ENCODE peak calls at places on chromosomes 4 and X, in nine cellular contexts. R is lung; N is A549; O is upper lobe of left lung; Y is tibial nerve; T is kidney; W is spleen; Q is CD8-positive, alpha-beta T cell; I is MM.1S. Z is an unnamed sample.
A peak's percentile ranks its signal among the peaks of the same experiment; 100 is the strongest.

GRCh38 chr4:30821891-30822612 is 101.9 kb downstream of the PCDH7 start:
- DNase-seq in R (no peak), N (no peak), O (no peak), Y (no peak), T (no peak), W (no peak), Q (no peak), I (no peak), Z (no peak)

GRCh38 chrX:12002876-12003275 is 135.4 kb upstream of the FRMPD4 start:
- DNase-seq in R (no peak), N (no peak), O (no peak), Y (no peak), T (no peak), W (no peak), Q (no peak), I (no peak), Z (no peak)

GRCh38 chrX:134764202-134764785 is 106.0 kb upstream of the PLAC1 start:
- DNase-seq in R (no peak), N (peak; percentile 72), O (no peak), Y (no peak), T (no peak), W (no peak), Q (no peak), I (peak; percentile 63), Z (no peak)

GRCh38 chrX:123803331-123803983 is 56.4 kb upstream of the XIAP start:
- DNase-seq in R (no peak), N (peak; percentile 66), O (no peak), Y (no peak), T (no peak), W (no peak), Q (no peak), I (no peak), Z (no peak)

GRCh38 chr4:41655177-41655576 is 93.3 kb downstream of the PHOX2B start:
- DNase-seq in R (no peak), N (no peak), O (no peak), Y (no peak), T (no peak), W (no peak), Q (no peak), I (no peak), Z (no peak)

GRCh38 chr4:123477804-123478209 is 81.2 kb downstream of the SPRY1 start:
- DNase-seq in R (no peak), N (no peak), O (no peak), Y (no peak), T (no peak), W (no peak), Q (peak; percentile 28), I (no peak), Z (no peak)

GRCh38 chr4:101604976-101605375 is 185.6 kb upstream of the BANK1 start:
- DNase-seq in R (no peak), N (no peak), O (no peak), Y (no peak), T (no peak), W (no peak), Q (no peak), I (no peak), Z (no peak)

GRCh38 chrX:98068210-98068609 is 1184.5 kb downstream of the RPA4 start:
- DNase-seq in R (no peak), N (no peak), O (no peak), Y (no peak), T (no peak), W (no peak), Q (no peak), I (no peak), Z (no peak)

GRCh38 chr4:164116286-164116685 is 621.8 kb downstream of the TMA16 start:
- DNase-seq in R (no peak), N (no peak), O (no peak), Y (no peak), T (no peak), W (no peak), Q (no peak), I (no peak), Z (no peak)

GRCh38 chr4:35500812-35501211 is 743.5 kb downstream of the ARAP2 start:
- DNase-seq in R (no peak), N (no peak), O (no peak), Y (no peak), T (no peak), W (no peak), Q (no peak), I (peak; percentile 67), Z (no peak)

GRCh38 chr4:41921476-41921875 is 13.8 kb upstream of the TMEM33 start:
- DNase-seq in R (no peak), N (no peak), O (no peak), Y (no peak), T (no peak), W (no peak), Q (no peak), I (no peak), Z (no peak)

GRCh38 chr4:127777487-127777886 is 4.6 kb upstream of the HSPA4L start:
- DNase-seq in R (no peak), N (no peak), O (no peak), Y (no peak), T (no peak), W (no peak), Q (no peak), I (no peak), Z (no peak)

DNA sequence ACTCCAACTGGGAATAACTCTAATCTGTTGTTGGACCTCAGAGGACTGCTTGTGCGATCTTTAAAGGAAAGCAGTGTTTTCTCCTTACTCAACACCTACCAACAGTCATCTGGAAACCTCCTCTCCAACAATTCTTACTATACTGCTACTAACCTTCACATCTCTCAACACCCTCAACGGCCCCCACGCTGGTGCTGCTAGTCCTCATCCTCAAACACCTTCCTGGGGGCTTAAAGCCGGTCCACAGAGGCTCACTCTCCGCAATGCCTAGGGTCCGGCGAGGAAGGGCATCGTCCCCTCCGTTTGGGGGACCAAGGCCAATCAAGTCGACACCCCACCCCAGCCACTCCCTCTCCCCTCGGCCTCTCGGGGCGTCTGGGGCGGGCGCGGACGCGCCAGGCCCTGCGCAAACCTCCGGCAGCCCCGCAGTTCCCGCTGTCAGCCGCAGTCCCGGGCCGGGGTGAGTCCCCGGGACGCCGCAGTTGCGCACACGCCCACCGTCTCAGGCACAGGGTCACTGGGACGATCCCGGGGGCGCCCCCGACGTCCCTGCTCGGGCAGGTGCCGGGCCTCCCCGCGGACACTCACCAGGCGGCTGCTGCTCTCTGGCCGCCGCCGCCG is 418 bp downstream of the TAB3 start:
- DNase-seq in R (no peak), N (peak; percentile 10), O (no peak), Y (no peak), T (no peak), W (no peak), Q (peak; percentile 1), I (no peak), Z (no peak)
- TF ChIP-seq CTCF in R (no peak), N (no peak), O (no peak), Y (no peak), T (no peak), W (no peak), Q (no peak), I (no peak), Z (no peak)

GRCh38 chr4:13533670-13534343 is 10.5 kb downstream of the NKX3-2 start:
- DNase-seq in R (no peak), N (no peak), O (no peak), Y (no peak), T (no peak), W (no peak), Q (no peak), I (peak; percentile 3), Z (no peak)

GRCh38 chr4:13536607-13537006 is 7.7 kb downstream of the NKX3-2 start:
- DNase-seq in R (no peak), N (no peak), O (no peak), Y (no peak), T (no peak), W (no peak), Q (no peak), I (no peak), Z (no peak)

GRCh38 chr4:13535118-13535517 is 9.2 kb downstream of the NKX3-2 start:
- DNase-seq in R (no peak), N (no peak), O (no peak), Y (no peak), T (no peak), W (no peak), Q (no peak), I (no peak), Z (no peak)

GRCh38 chr4:13535708-13536361 is 8.5 kb downstream of the NKX3-2 start:
- DNase-seq in R (no peak), N (no peak), O (peak; percentile 62), Y (no peak), T (no peak), W (peak; percentile 68), Q (no peak), I (peak; percentile 5), Z (no peak)

DNA sequence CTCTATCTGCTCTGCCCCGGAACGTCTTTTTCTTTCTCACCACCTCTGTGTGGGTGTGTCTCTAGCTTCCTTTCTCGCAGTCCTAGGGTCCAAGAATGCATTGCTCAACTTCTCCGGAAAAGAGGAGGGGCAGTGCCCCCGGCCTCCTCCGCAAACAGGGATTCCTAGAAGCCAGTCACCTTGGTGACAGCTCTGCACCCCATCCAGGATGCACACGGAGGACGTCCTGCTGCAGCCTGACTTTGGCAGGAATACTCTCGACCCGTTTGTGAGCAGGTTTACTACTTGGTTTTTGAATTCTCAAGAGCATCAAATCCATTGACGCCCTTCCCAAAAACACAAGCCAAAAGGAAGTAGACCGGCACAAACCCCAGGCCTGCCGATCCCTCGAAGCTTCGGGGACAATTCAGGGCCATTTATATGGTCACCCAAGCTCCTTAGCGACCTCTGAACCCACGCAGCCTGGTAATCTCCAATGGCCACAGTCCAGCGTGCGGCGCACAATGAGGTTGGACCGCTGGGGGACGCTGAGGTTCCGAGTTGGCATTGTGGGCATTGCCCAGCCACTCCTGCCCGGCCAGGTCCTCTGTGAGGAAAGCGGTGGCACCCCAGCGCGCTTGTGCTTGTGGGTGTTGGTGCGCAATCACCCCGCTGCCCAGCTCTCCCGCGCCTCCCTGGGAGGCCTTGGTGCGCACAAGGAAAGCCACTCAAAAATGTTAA is 9.8 kb downstream of the NKX3-2 start:
- DNase-seq in R (no peak), N (no peak), O (peak; percentile 54), Y (no peak), T (peak; percentile 65), W (peak; percentile 59), Q (no peak), I (peak; percentile 4), Z (no peak)
- H3K9me3 ChIP-seq in R (no peaks in the 10 kb centered on the region), N (no peaks in the 10 kb centered on the region), O (no peaks in the 10 kb centered on the region), Y (no peaks in the 10 kb centered on the region), T (no peaks in the 10 kb centered on the region), W (peaks cover 3% of the 10 kb centered on the region), Q (no peaks in the 10 kb centered on the region), I (no peaks in the 10 kb centered on the region), Z (no peaks in the 10 kb centered on the region)

GRCh38 chr4:1207603-1208265 is 35.4 kb upstream of the SPON2 start:
- DNase-seq in R (peak; percentile 56), N (no peak), O (peak; percentile 90), Y (peak; percentile 56), T (peak; percentile 91), W (peak; percentile 78), Q (no peak), I (no peak), Z (no peak)
- H3K27ac ChIP-seq in R (no peak overlapping the region), N (no peak overlapping the region), O (peak overlapping the region; percentile 78), Y (peak overlapping the region; percentile 13), T (no peak overlapping the region), W (peak overlapping the region; percentile 63), Q (no peak overlapping the region), I (no peak overlapping the region), Z (no peak overlapping the region)

DNA sequence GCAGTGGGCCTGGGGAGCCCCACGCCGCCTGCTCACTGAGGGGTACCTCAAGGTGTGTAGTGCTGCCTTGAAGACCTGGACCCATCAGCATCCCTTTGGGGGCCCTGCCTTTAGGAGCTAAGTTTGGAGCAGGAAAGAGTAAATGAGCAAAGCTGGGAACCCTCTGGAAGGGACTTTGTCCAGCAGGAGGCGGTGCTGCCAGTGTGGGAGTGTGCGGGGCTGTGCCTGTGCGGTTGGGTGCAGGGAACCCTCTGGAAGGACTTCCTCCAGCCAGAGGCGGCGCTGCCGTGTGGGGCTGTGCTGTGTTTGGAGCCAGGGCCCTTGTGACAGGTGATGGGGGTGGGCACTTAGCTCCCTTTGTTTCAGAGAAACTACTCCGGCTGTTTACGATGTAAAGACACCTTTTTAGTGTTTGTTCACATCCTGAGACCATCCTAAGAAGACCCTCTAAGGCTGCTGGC is 25.8 kb downstream of the RGS12 start:
- DNase-seq in R (no peak), N (no peak), O (peak; percentile 64), Y (no peak), T (peak; percentile 42), W (peak; percentile 42), Q (no peak), I (no peak), Z (peak; percentile 34)
- TF ChIP-seq CTCF in R (no peak), N (no peak), O (no peak), Y (no peak), T (peak; percentile 12), W (no peak), Q (no peak), I (no peak), Z (no peak)